ENCODE peak calls at places on chromosomes 6 and 20, in six cellular contexts. A, C, Q, I, S and Y are unnamed samples.

GRCh38 chr6:99607416-99608036 is 893 bp downstream of the PRDM13 start:
- DNase-seq in A (no peak), C (no peak), Q (no peak), I (no peak), S (no peak), Y (no peak)

GRCh38 chr20:9126527-9126926 is 57.6 kb downstream of the PLCB4 start:
- DNase-seq in A (no peak), C (no peak), Q (no peak), I (no peak), S (no peak), Y (no peak)

GRCh38 chr6:127854009-127854408 is 46.8 kb downstream of the THEMIS start:
- DNase-seq in A (no peak), C (no peak), Q (no peak), I (no peak), S (no peak), Y (no peak)

GRCh38 chr20:7608246-7608645 is 332.0 kb downstream of the HAO1 start:
- DNase-seq in A (no peak), C (no peak), Q (no peak), I (no peak), S (peak), Y (no peak)

GRCh38 chr6:1136415-1136774 is 175.5 kb upstream of the FOXQ1 start:
- DNase-seq in A (no peak), C (no peak), Q (no peak), I (no peak), S (no peak), Y (peak)

GRCh38 chr20:8073024-8073832 is 53.7 kb upstream of the TMX4 start:
- DNase-seq in A (peak), C (peak), Q (no peak), I (no peak), S (no peak), Y (peak)

GRCh38 chr6:79188101-79188500 is 46.4 kb downstream of the HMGN3 start:
- DNase-seq in A (no peak), C (no peak), Q (no peak), I (no peak), S (no peak), Y (no peak)

GRCh38 chr20:41329435-41330342 is 10.9 kb upstream of the LPIN3 start:
- DNase-seq in A (peak), C (peak), Q (no peak), I (no peak), S (no peak), Y (peak)

GRCh38 chr6:170226647-170227046 is 64.2 kb downstream of the DLL1 start:
- DNase-seq in A (no peak), C (no peak), Q (no peak), I (no peak), S (no peak), Y (no peak)

GRCh38 chr6:135418040-135418439 is 79.5 kb downstream of the AHI1 start:
- DNase-seq in A (no peak), C (no peak), Q (no peak), I (no peak), S (no peak), Y (no peak)

GRCh38 chr6:111096246-111096645 is 8.9 kb downstream of the SLC16A10 start:
- DNase-seq in A (peak), C (peak), Q (peak), I (no peak), S (no peak), Y (no peak)

GRCh38 chr6:140082867-140083297 is 708.4 kb upstream of the CITED2 start:
- DNase-seq in A (no peak), C (no peak), Q (no peak), I (no peak), S (no peak), Y (peak)

GRCh38 chr6:66508433-66508832 is 801.4 kb upstream of the EYS start:
- DNase-seq in A (no peak), C (no peak), Q (no peak), I (no peak), S (no peak), Y (no peak)